ENCODE peak calls at places on chromosomes 11 and 22, in five cellular contexts. One of them, this sample, is unnamed.
A peak's percentile ranks its signal among the peaks of the same experiment; 100 is the strongest.

GRCh38 chr11:117239295-117239694 is 6.8 kb downstream of the RNF214 start:
- DNase-seq in amniotic stem cell: peak; percentile 59
- DNase-seq in GM23248: peak; percentile 97
- DNase-seq in choroid plexus epithelial cell: peak; percentile 96
- DNase-seq in NAMALWA: no peak
- DNase-seq in this sample: peak; percentile 99

GRCh38 chr11:62547691-62548281 is 1.2 kb upstream of the AHNAK start:
- DNase-seq in amniotic stem cell: no peak
- DNase-seq in GM23248: peak; percentile 41
- DNase-seq in choroid plexus epithelial cell: no peak
- DNase-seq in NAMALWA: no peak
- DNase-seq in this sample: no peak

GRCh38 chr11:45382133-45382878 is 96.2 kb upstream of the SYT13 start:
- DNase-seq in amniotic stem cell: no peak
- DNase-seq in GM23248: no peak
- DNase-seq in choroid plexus epithelial cell: no peak
- DNase-seq in NAMALWA: no peak
- DNase-seq in this sample: no peak

GRCh38 chr11:67440229-67441081 is 2.8 kb downstream of the CORO1B start:
- DNase-seq in amniotic stem cell: no peak
- DNase-seq in GM23248: no peak
- DNase-seq in choroid plexus epithelial cell: no peak
- DNase-seq in NAMALWA: no peak
- DNase-seq in this sample: no peak

GRCh38 chr22:45099961-45100360 is 63.8 kb upstream of the NUP50 start:
- DNase-seq in amniotic stem cell: no peak
- DNase-seq in GM23248: no peak
- DNase-seq in choroid plexus epithelial cell: no peak
- DNase-seq in NAMALWA: no peak
- DNase-seq in this sample: no peak

GRCh38 chr11:8288824-8289223 is 25.1 kb upstream of the LMO1 start:
- DNase-seq in amniotic stem cell: no peak
- DNase-seq in GM23248: no peak
- DNase-seq in choroid plexus epithelial cell: no peak
- DNase-seq in NAMALWA: no peak
- DNase-seq in this sample: no peak

GRCh38 chr11:35064114-35064800 is 74.7 kb upstream of the CD44 start:
- DNase-seq in amniotic stem cell: no peak
- DNase-seq in GM23248: peak; percentile 88
- DNase-seq in choroid plexus epithelial cell: peak; percentile 80
- DNase-seq in NAMALWA: no peak
- DNase-seq in this sample: peak; percentile 35

GRCh38 chr22:44884968-44885805 is 124.6 kb downstream of the PHF21B start:
- DNase-seq in amniotic stem cell: no peak
- DNase-seq in GM23248: no peak
- DNase-seq in choroid plexus epithelial cell: no peak
- DNase-seq in NAMALWA: no peak
- DNase-seq in this sample: peak; percentile 3

GRCh38 chr22:40009231-40009769 is 14.5 kb downstream of the FAM83F start:
- DNase-seq in amniotic stem cell: no peak
- DNase-seq in GM23248: no peak
- DNase-seq in choroid plexus epithelial cell: peak; percentile 62
- DNase-seq in NAMALWA: no peak
- DNase-seq in this sample: peak; percentile 16

GRCh38 chr22:49147617-49148175 is 680.0 kb downstream of the BRD1 start:
- DNase-seq in amniotic stem cell: no peak
- DNase-seq in GM23248: no peak
- DNase-seq in choroid plexus epithelial cell: no peak
- DNase-seq in NAMALWA: no peak
- DNase-seq in this sample: no peak

GRCh38 chr11:121895919-121896318 is 220.1 kb downstream of the BLID start:
- DNase-seq in amniotic stem cell: peak; percentile 23
- DNase-seq in GM23248: peak; percentile 83
- DNase-seq in choroid plexus epithelial cell: no peak
- DNase-seq in NAMALWA: no peak
- DNase-seq in this sample: peak; percentile 40

GRCh38 chr22:17884084-17884483 is 109.8 kb upstream of the BID start:
- DNase-seq in amniotic stem cell: no peak
- DNase-seq in GM23248: no peak
- DNase-seq in choroid plexus epithelial cell: no peak
- DNase-seq in NAMALWA: no peak
- DNase-seq in this sample: no peak

GRCh38 chr11:100563541-100564280 is 123.4 kb upstream of the ARHGAP42 start:
- DNase-seq in amniotic stem cell: no peak
- DNase-seq in GM23248: peak; percentile 24
- DNase-seq in choroid plexus epithelial cell: peak; percentile 25
- DNase-seq in NAMALWA: no peak
- DNase-seq in this sample: peak; percentile 26

GRCh38 chr11:6682591-6682935 is 577 bp downstream of the MRPL17 start:
- DNase-seq in amniotic stem cell: no peak
- DNase-seq in GM23248: no peak
- DNase-seq in choroid plexus epithelial cell: no peak
- DNase-seq in NAMALWA: no peak
- DNase-seq in this sample: peak; percentile 41

GRCh38 chr11:75323609-75324008 is 27.9 kb downstream of the ARRB1 start:
- DNase-seq in amniotic stem cell: no peak
- DNase-seq in GM23248: no peak
- DNase-seq in choroid plexus epithelial cell: no peak
- DNase-seq in NAMALWA: no peak
- DNase-seq in this sample: no peak

GRCh38 chr11:86740628-86741488 is 59.5 kb upstream of the PRSS23 start:
- DNase-seq in amniotic stem cell: peak; percentile 88
- DNase-seq in GM23248: peak; percentile 98
- DNase-seq in choroid plexus epithelial cell: peak; percentile 98
- DNase-seq in NAMALWA: no peak
- DNase-seq in this sample: peak; percentile 98

GRCh38 chr22:30718938-30719337 is 24.3 kb downstream of the OSBP2 start:
- DNase-seq in amniotic stem cell: no peak
- DNase-seq in GM23248: no peak
- DNase-seq in choroid plexus epithelial cell: no peak
- DNase-seq in NAMALWA: no peak
- DNase-seq in this sample: no peak

GRCh38 chr11:27089746-27090145 is 49.1 kb downstream of the BBOX1 start:
- DNase-seq in amniotic stem cell: no peak
- DNase-seq in GM23248: no peak
- DNase-seq in choroid plexus epithelial cell: no peak
- DNase-seq in NAMALWA: no peak
- DNase-seq in this sample: no peak

GRCh38 chr11:132054822-132055221 is 684.4 kb downstream of the NTM start:
- DNase-seq in amniotic stem cell: peak; percentile 51
- DNase-seq in GM23248: peak; percentile 91
- DNase-seq in choroid plexus epithelial cell: peak; percentile 83
- DNase-seq in NAMALWA: no peak
- DNase-seq in this sample: peak; percentile 86

GRCh38 chr11:112735470-112735869 is 225.8 kb upstream of the NCAM1 start:
- DNase-seq in amniotic stem cell: no peak
- DNase-seq in GM23248: no peak
- DNase-seq in choroid plexus epithelial cell: no peak
- DNase-seq in NAMALWA: no peak
- DNase-seq in this sample: no peak

GRCh38 chr11:106152013-106152412 is 74.6 kb downstream of the AASDHPPT start:
- DNase-seq in amniotic stem cell: no peak
- DNase-seq in GM23248: peak; percentile 62
- DNase-seq in choroid plexus epithelial cell: peak; percentile 42
- DNase-seq in NAMALWA: no peak
- DNase-seq in this sample: peak; percentile 29

GRCh38 chr11:124762624-124763155 is 600 bp upstream of the ESAM start:
- DNase-seq in amniotic stem cell: no peak
- DNase-seq in GM23248: peak; percentile 30
- DNase-seq in choroid plexus epithelial cell: no peak
- DNase-seq in NAMALWA: no peak
- DNase-seq in this sample: no peak

GRCh38 chr11:1760351-1761109 is 3.2 kb downstream of the CTSD start:
- DNase-seq in amniotic stem cell: no peak
- DNase-seq in GM23248: peak; percentile 57
- DNase-seq in choroid plexus epithelial cell: peak; percentile 72
- DNase-seq in NAMALWA: no peak
- DNase-seq in this sample: peak; percentile 38

GRCh38 chr11:120181446-120181992 is 29.3 kb upstream of the OAF start:
- DNase-seq in amniotic stem cell: no peak
- DNase-seq in GM23248: no peak
- DNase-seq in choroid plexus epithelial cell: no peak
- DNase-seq in NAMALWA: no peak
- DNase-seq in this sample: no peak

GRCh38 chr11:119051440-119052162 is 5.4 kb downstream of the HYOU1 start:
- DNase-seq in amniotic stem cell: no peak
- DNase-seq in GM23248: no peak
- DNase-seq in choroid plexus epithelial cell: no peak
- DNase-seq in NAMALWA: no peak
- DNase-seq in this sample: no peak

GRCh38 chr22:46979506-46979905 is 217.1 kb downstream of the TBC1D22A start:
- DNase-seq in amniotic stem cell: no peak
- DNase-seq in GM23248: no peak
- DNase-seq in choroid plexus epithelial cell: no peak
- DNase-seq in NAMALWA: no peak
- DNase-seq in this sample: no peak

This sample was measured in iris pigment epithelial cell.